ENCODE peak calls at places on chromosomes 1 and 21, in seven cellular contexts. I, B, O, Y, U, G and H are unnamed samples.

GRCh38 chr1:12451560-12451900 is 166.5 kb downstream of the DHRS3 start:
- DNase-seq in O (no peak), Y (no peak), I (no peak), G (no peak), U (no peak), B (no peak), H (no peak)

GRCh38 chr1:157004771-157005170 is 40.8 kb downstream of the ARHGEF11 start:
- DNase-seq in I (no peak), Y (no peak), U (no peak), O (no peak), G (peak), B (no peak), H (no peak)

GRCh38 chr1:201887116-201887866 is 1.4 kb upstream of the SHISA4 start:
- DNase-seq in U (no peak), Y (no peak), I (no peak), O (no peak), B (no peak), G (peak), H (no peak)

GRCh38 chr1:119676571-119677206 is 28.6 kb upstream of the ZNF697 start:
- DNase-seq in U (no peak), B (no peak), I (no peak), O (no peak), Y (no peak), G (no peak), H (no peak)

GRCh38 chr1:78121650-78122210 is 76.0 kb downstream of the GIPC2 start:
- DNase-seq in G (peak), Y (no peak), O (no peak), B (no peak), U (no peak), I (no peak), H (no peak)

GRCh38 chr1:115089443-115090340 is at the start of gene TSPAN2:
- DNase-seq in I (peak), Y (no peak), U (peak), B (peak), O (peak), G (peak), H (no peak)

GRCh38 chr1:118097622-118098348 is 87.2 kb downstream of the SPAG17 start:
- DNase-seq in Y (no peak), I (no peak), B (no peak), O (no peak), U (no peak), G (peak), H (no peak)

GRCh38 chr1:201593200-201593828 is 54.4 kb downstream of the NAV1 start:
- DNase-seq in Y (no peak), I (peak), B (no peak), O (peak), G (peak), U (peak), H (no peak)

GRCh38 chr21:34885636-34886553 is 163.2 kb downstream of the RUNX1 start:
- DNase-seq in B (no peak), O (peak), I (peak), U (no peak), G (peak), Y (no peak), H (peak)

GRCh38 chr1:237736372-237737029 is 154.2 kb downstream of the ZP4 start:
- DNase-seq in B (no peak), I (no peak), U (peak), Y (no peak), G (no peak), O (no peak), H (no peak)

GRCh38 chr1:156579472-156579871 is at the start of gene TTC24:
- DNase-seq in U (no peak), O (no peak), G (no peak), I (no peak), Y (no peak), B (no peak), H (no peak)

GRCh38 chr1:205927676-205928075 is 15.6 kb downstream of the SLC26A9 start:
- DNase-seq in G (no peak), Y (no peak), I (no peak), B (no peak), O (no peak), U (no peak), H (no peak)

GRCh38 chr1:240611619-240612490 is at the start of gene GREM2:
- DNase-seq in O (peak), Y (peak), I (peak), G (peak), B (peak), U (peak), H (no peak)

GRCh38 chr1:19596065-19596718 is 47.9 kb upstream of the NBL1 start:
- DNase-seq in G (no peak), O (no peak), Y (no peak), I (no peak), B (peak), U (no peak), H (no peak)

GRCh38 chr1:49052102-49052501 is 275.4 kb upstream of the BEND5 start:
- DNase-seq in Y (no peak), G (no peak), B (peak), O (no peak), U (peak), I (no peak), H (no peak)

GRCh38 chr1:30525980-30526651 is 197.3 kb downstream of the MATN1 start:
- DNase-seq in I (peak), O (no peak), U (peak), Y (no peak), G (peak), B (no peak), H (peak)

GRCh38 chr1:165890684-165891083 is 63.3 kb downstream of the UCK2 start:
- DNase-seq in U (no peak), O (no peak), I (no peak), B (no peak), G (peak), Y (no peak), H (no peak)

GRCh38 chr1:17021896-17022295 is 10.2 kb upstream of the ATP13A2 start:
- DNase-seq in G (no peak), U (no peak), I (no peak), Y (no peak), O (no peak), B (no peak), H (no peak)

GRCh38 chr1:172357753-172358152 is 62.7 kb upstream of the C1orf105 start:
- DNase-seq in Y (no peak), G (no peak), U (no peak), B (no peak), I (no peak), O (no peak), H (no peak)

GRCh38 chr1:154873321-154873950 is 3.4 kb upstream of the KCNN3 start:
- DNase-seq in B (no peak), Y (no peak), U (no peak), I (no peak), O (no peak), G (no peak), H (no peak)

GRCh38 chr1:118113261-118113660 is 71.8 kb downstream of the SPAG17 start:
- DNase-seq in G (peak), B (no peak), Y (no peak), I (no peak), O (no peak), U (peak), H (no peak)

GRCh38 chr1:183185941-183186490 is at the start of gene LAMC2:
- DNase-seq in U (peak), O (peak), Y (peak), G (no peak), B (peak), I (peak), H (peak)

GRCh38 chr21:46599251-46599572 is 5.7 kb downstream of the S100B start:
- DNase-seq in U (peak), Y (no peak), I (peak), G (peak), O (no peak), B (no peak), H (no peak)